ENCODE peak calls at places on chromosomes 16 and 17, in six cellular contexts. One of them, this sample, is unnamed.

GRCh38 chr16:30533748-30534367 is 800 bp downstream of the ZNF747 start:
- DNase-seq in stimulated activated CD4-positive, alpha-beta T cell treated with anti-CD3 and anti-CD28 coated beads, TNF-alpha, amount 100 ng/mL, for 48 hours: no peak
- DNase-seq in kidney glomerular epithelial cell: no peak
- DNase-seq in nephron progenitor cell: no peak
- DNase-seq in stromal cell of bone marrow: no peak
- DNase-seq in EH: peak
- DNase-seq in this sample: no peak

GRCh38 chr16:89150090-89150835 is 21.3 kb upstream of the CDH15 start:
- DNase-seq in stimulated activated CD4-positive, alpha-beta T cell treated with anti-CD3 and anti-CD28 coated beads, TNF-alpha, amount 100 ng/mL, for 48 hours: no peak
- DNase-seq in kidney glomerular epithelial cell: no peak
- DNase-seq in nephron progenitor cell: no peak
- DNase-seq in stromal cell of bone marrow: no peak
- DNase-seq in EH: no peak
- DNase-seq in this sample: no peak

GRCh38 chr17:78747479-78747878 is 34.6 kb downstream of the CYTH1 start:
- DNase-seq in stimulated activated CD4-positive, alpha-beta T cell treated with anti-CD3 and anti-CD28 coated beads, TNF-alpha, amount 100 ng/mL, for 48 hours: no peak
- DNase-seq in kidney glomerular epithelial cell: no peak
- DNase-seq in nephron progenitor cell: no peak
- DNase-seq in stromal cell of bone marrow: no peak
- DNase-seq in EH: no peak
- DNase-seq in this sample: no peak

GRCh38 chr17:81095608-81095888 is 60.6 kb downstream of the BAIAP2 start:
- DNase-seq in stimulated activated CD4-positive, alpha-beta T cell treated with anti-CD3 and anti-CD28 coated beads, TNF-alpha, amount 100 ng/mL, for 48 hours: no peak
- DNase-seq in kidney glomerular epithelial cell: no peak
- DNase-seq in nephron progenitor cell: no peak
- DNase-seq in stromal cell of bone marrow: no peak
- DNase-seq in EH: no peak
- DNase-seq in this sample: no peak

GRCh38 chr16:50548659-50549560 is 714 bp downstream of the NKD1 start:
- DNase-seq in stimulated activated CD4-positive, alpha-beta T cell treated with anti-CD3 and anti-CD28 coated beads, TNF-alpha, amount 100 ng/mL, for 48 hours: peak
- DNase-seq in kidney glomerular epithelial cell: no peak
- DNase-seq in nephron progenitor cell: peak
- DNase-seq in stromal cell of bone marrow: no peak
- DNase-seq in EH: no peak
- DNase-seq in this sample: no peak

GRCh38 chr16:88741368-88741767 is 35.1 kb downstream of the CTU2 start:
- DNase-seq in stimulated activated CD4-positive, alpha-beta T cell treated with anti-CD3 and anti-CD28 coated beads, TNF-alpha, amount 100 ng/mL, for 48 hours: no peak
- DNase-seq in kidney glomerular epithelial cell: no peak
- DNase-seq in nephron progenitor cell: no peak
- DNase-seq in stromal cell of bone marrow: no peak
- DNase-seq in EH: no peak
- DNase-seq in this sample: no peak

GRCh38 chr16:50244140-50244503 is 22.2 kb upstream of the ADCY7 start:
- DNase-seq in stimulated activated CD4-positive, alpha-beta T cell treated with anti-CD3 and anti-CD28 coated beads, TNF-alpha, amount 100 ng/mL, for 48 hours: no peak
- DNase-seq in kidney glomerular epithelial cell: no peak
- DNase-seq in nephron progenitor cell: no peak
- DNase-seq in stromal cell of bone marrow: no peak
- DNase-seq in EH: peak
- DNase-seq in this sample: no peak

GRCh38 chr17:39229274-39229913 is 3.6 kb upstream of the STAC2 start:
- DNase-seq in stimulated activated CD4-positive, alpha-beta T cell treated with anti-CD3 and anti-CD28 coated beads, TNF-alpha, amount 100 ng/mL, for 48 hours: no peak
- DNase-seq in kidney glomerular epithelial cell: no peak
- DNase-seq in nephron progenitor cell: no peak
- DNase-seq in stromal cell of bone marrow: no peak
- DNase-seq in EH: peak
- DNase-seq in this sample: no peak

GRCh38 chr16:30142672-30143346 is 19.8 kb upstream of the MAPK3 start:
- DNase-seq in stimulated activated CD4-positive, alpha-beta T cell treated with anti-CD3 and anti-CD28 coated beads, TNF-alpha, amount 100 ng/mL, for 48 hours: no peak
- DNase-seq in kidney glomerular epithelial cell: no peak
- DNase-seq in nephron progenitor cell: no peak
- DNase-seq in stromal cell of bone marrow: no peak
- DNase-seq in EH: no peak
- DNase-seq in this sample: no peak

GRCh38 chr17:82645516-82645915 is 2.7 kb downstream of the WDR45B start:
- DNase-seq in stimulated activated CD4-positive, alpha-beta T cell treated with anti-CD3 and anti-CD28 coated beads, TNF-alpha, amount 100 ng/mL, for 48 hours: no peak
- DNase-seq in kidney glomerular epithelial cell: peak
- DNase-seq in nephron progenitor cell: no peak
- DNase-seq in stromal cell of bone marrow: no peak
- DNase-seq in EH: peak
- DNase-seq in this sample: no peak

GRCh38 chr17:58344047-58344790 is 7.8 kb downstream of the SUPT4H1 start:
- DNase-seq in stimulated activated CD4-positive, alpha-beta T cell treated with anti-CD3 and anti-CD28 coated beads, TNF-alpha, amount 100 ng/mL, for 48 hours: peak
- DNase-seq in kidney glomerular epithelial cell: no peak
- DNase-seq in nephron progenitor cell: no peak
- DNase-seq in stromal cell of bone marrow: no peak
- DNase-seq in EH: no peak
- DNase-seq in this sample: no peak

This sample was measured in right lobe of liver.